ENCODE peak calls at places on chromosomes 2 and 18, in nine cellular contexts. C, P, I, X, N, S, D, M and H are unnamed samples.

GRCh38 chr18:27996792-27997191 is 180.1 kb downstream of the CDH2 start:
- DNase-seq in M (no peak), S (no peak), D (no peak), I (no peak), C (no peak), X (no peak), P (no peak), N (no peak), H (no peak)

GRCh38 chr2:191629001-191629453 is 48.9 kb upstream of the NABP1 start:
- DNase-seq in P (no peak), I (no peak), M (no peak), N (no peak), X (no peak), S (no peak), C (no peak), D (no peak), H (no peak)

GRCh38 chr2:27833931-27834330 is 56.3 kb downstream of the RBKS start:
- DNase-seq in N (no peak), C (no peak), I (no peak), M (no peak), P (no peak), X (no peak), S (no peak), D (no peak), H (no peak)

GRCh38 chr2:15191801-15192200 is 369.3 kb downstream of the NBAS start:
- DNase-seq in N (no peak), C (no peak), X (no peak), P (no peak), M (no peak), I (no peak), S (no peak), D (no peak), H (no peak)

GRCh38 chr2:163717993-163718680 is 17.7 kb downstream of the FIGN start:
- DNase-seq in M (no peak), D (no peak), C (no peak), N (no peak), S (no peak), P (no peak), X (no peak), I (no peak), H (no peak)

GRCh38 chr2:239319261-239319661 is 81.6 kb downstream of the HDAC4 start:
- DNase-seq in C (peak; percentile 64), N (peak; percentile 4), I (peak; percentile 85), P (no peak), M (no peak), S (peak; percentile 36), D (no peak), X (no peak), H (no peak)

GRCh38 chr2:174248998-174249592 is 763 bp upstream of the OLA1 start:
- DNase-seq in M (no peak), I (no peak), P (no peak), C (no peak), D (no peak), X (no peak), S (no peak), N (no peak), H (no peak)

GRCh38 chr2:20440001-20440560 is 6.8 kb upstream of the RHOB start:
- DNase-seq in X (no peak), N (no peak), M (no peak), D (no peak), S (no peak), I (peak; percentile 13), C (no peak), P (no peak), H (no peak)

GRCh38 chr2:34069604-34070003 is 470.5 kb upstream of the FAM98A start:
- DNase-seq in I (no peak), S (no peak), X (no peak), M (no peak), P (no peak), C (no peak), D (no peak), N (no peak), H (no peak)

GRCh38 chr18:63378919-63379638 is 12.1 kb upstream of the KDSR start:
- DNase-seq in P (no peak), N (no peak), M (no peak), X (no peak), D (no peak), I (no peak), S (no peak), C (no peak), H (no peak)